ENCODE peak calls at places on chromosomes 7 and 10, in five cellular contexts. Q is coronary artery; E is adipocyte; J is activated CD8-positive, alpha-beta memory T cell treated with anti-CD3 and anti-CD28 coated beads, Interleukin-2, amount 50 U/mL, for 4 hours; X is osteocyte. K is an unnamed sample.

GRCh38 chr10:15540729-15541128 is 169.6 kb upstream of the FAM171A1 start:
- DNase-seq in J (no peak), E (no peak), Q (no peak), X (no peak), K (no peak)

GRCh38 chr10:100637785-100638184 is 102.0 kb downstream of the HIF1AN start:
- DNase-seq in Q (no peak), X (no peak), J (no peak), E (no peak), K (no peak)

GRCh38 chr7:106542550-106543220 is 118.3 kb downstream of the CCDC71L start:
- DNase-seq in X (peak), Q (no peak), J (peak), E (peak), K (peak)

GRCh38 chr10:63206997-63207952 is 74.1 kb downstream of the NRBF2 start:
- DNase-seq in J (no peak), X (no peak), E (peak), Q (no peak), K (peak)

GRCh38 chr7:29684787-29685650 is 121.3 kb upstream of the WIPF3 start:
- DNase-seq in Q (peak), J (peak), E (peak), X (peak), K (peak)

GRCh38 chr10:69228151-69228550 is 8.0 kb downstream of the HKDC1 start:
- DNase-seq in E (no peak), X (no peak), J (no peak), Q (no peak), K (no peak)

GRCh38 chr7:67346126-67346525 is 349.5 kb downstream of the TYW1 start:
- DNase-seq in X (peak), Q (peak), J (no peak), E (no peak), K (no peak)

GRCh38 chr7:131613909-131614308 is 57.5 kb upstream of the PODXL start:
- DNase-seq in J (no peak), X (no peak), Q (no peak), E (no peak), K (no peak)

GRCh38 chr7:26305048-26305868 is 13.6 kb downstream of the SNX10 start:
- DNase-seq in E (no peak), Q (no peak), X (no peak), J (no peak), K (no peak)

GRCh38 chr10:100115011-100115770 is 33.5 kb upstream of the CPN1 start:
- DNase-seq in J (no peak), X (no peak), Q (no peak), E (no peak), K (no peak)

GRCh38 chr7:148395292-148395691 is 195.3 kb upstream of the C7orf33 start:
- DNase-seq in Q (no peak), J (no peak), E (no peak), X (no peak), K (no peak)

GRCh38 chr10:98487692-98488091 is 41.0 kb upstream of the HPS1 start:
- DNase-seq in J (no peak), E (no peak), Q (no peak), X (no peak), K (no peak)

GRCh38 chr7:92631067-92631829 is 41.1 kb upstream of the FAM133B start:
- DNase-seq in X (no peak), E (no peak), Q (no peak), J (no peak), K (no peak)

GRCh38 chr7:128783143-128783799 is 7.7 kb upstream of the OPN1SW start:
- DNase-seq in J (no peak), E (peak), X (no peak), Q (no peak), K (peak)

GRCh38 chr7:30285531-30286284 is 1.3 kb downstream of the ZNRF2 start:
- DNase-seq in E (peak), Q (peak), X (no peak), J (peak), K (peak)

GRCh38 chr7:5528071-5528814 is 104.6 kb upstream of the TNRC18 start:
- DNase-seq in J (peak), Q (no peak), X (no peak), E (peak), K (peak)

GRCh38 chr7:136923111-136923510 is 54.7 kb downstream of the CHRM2 start:
- DNase-seq in E (peak), Q (no peak), X (no peak), J (no peak), K (peak)

GRCh38 chr7:27180431-27181175 is 4.4 kb downstream of the HOXA11 start:
- DNase-seq in J (no peak), X (no peak), Q (no peak), E (no peak), K (no peak)

GRCh38 chr7:88635149-88635548 is 124.4 kb upstream of the ZNF804B start:
- DNase-seq in J (no peak), E (no peak), X (no peak), Q (no peak), K (no peak)

GRCh38 chr10:101968910-101969321 is 87.1 kb downstream of the ARMH3 start:
- DNase-seq in J (no peak), E (no peak), X (no peak), Q (no peak), K (no peak)

GRCh38 chr10:79402625-79402946 is 42.8 kb downstream of the ZCCHC24 start:
- DNase-seq in E (no peak), Q (no peak), J (no peak), X (no peak), K (no peak)

GRCh38 chr7:158815471-158816128 is 13.7 kb downstream of the ESYT2 start:
- DNase-seq in Q (no peak), J (no peak), E (no peak), X (no peak), K (peak)

GRCh38 chr10:97056003-97056630 is 129.6 kb downstream of the SLIT1 start:
- DNase-seq in E (no peak), X (no peak), Q (no peak), J (no peak), K (no peak)